ENCODE peak calls at places on chromosomes 16 and 17, in four cellular contexts. Z is DND-41, K is fibroblast of the aortic adventitia, N is cardiac fibroblast. Y is an unnamed sample.

GRCh38 chr17:27888945-27889344 is 4.2 kb downstream of the LYRM9 start:
- DNase-seq in Z (no peak), K (no peak), N (peak; percentile 35), Y (no peak)

GRCh38 chr17:12618557-12618956 is 47.1 kb upstream of the MYOCD start:
- DNase-seq in Z (no peak), K (no peak), N (no peak), Y (no peak)

GRCh38 chr16:22369221-22369811 is 5.1 kb downstream of the CDR2 start:
- DNase-seq in Z (no peak), K (peak; percentile 60), N (peak; percentile 79), Y (peak; percentile 55)

GRCh38 chr17:80794281-80795089 is 197.2 kb upstream of the CHMP6 start:
- DNase-seq in Z (no peak), K (no peak), N (no peak), Y (no peak)

GRCh38 chr17:42535400-42536047 is 517 bp upstream of the NAGLU start:
- DNase-seq in Z (no peak), K (no peak), N (no peak), Y (no peak)

GRCh38 chr16:31216116-31216469 is 842 bp downstream of the PYDC1 start:
- DNase-seq in Z (no peak), K (no peak), N (no peak), Y (no peak)

GRCh38 chr17:46978489-46979022 is 497 bp downstream of the RPRML start:
- DNase-seq in Z (no peak), K (no peak), N (no peak), Y (no peak)

GRCh38 chr16:56382901-56383355 is 42.4 kb downstream of the AMFR start:
- DNase-seq in Z (no peak), K (peak; percentile 19), N (peak; percentile 12), Y (no peak)

GRCh38 chr17:40303009-40303657 is 5.8 kb upstream of the RARA start:
- DNase-seq in Z (peak; percentile 60), K (peak; percentile 85), N (peak; percentile 84), Y (no peak)

GRCh38 chr17:44941712-44942331 is 5.8 kb downstream of the KIF18B start:
- DNase-seq in Z (no peak), K (no peak), N (no peak), Y (no peak)

GRCh38 chr17:38731526-38732294 is 1.6 kb downstream of the CISD3 start:
- DNase-seq in Z (no peak), K (no peak), N (no peak), Y (no peak)

GRCh38 chr16:64417711-64418227 is 704.1 kb downstream of the CDH11 start:
- DNase-seq in Z (no peak), K (peak; percentile 90), N (peak; percentile 84), Y (no peak)

GRCh38 chr16:27851586-27851985 is 211.9 kb downstream of the GSG1L start:
- DNase-seq in Z (no peak), K (no peak), N (no peak), Y (no peak)

GRCh38 chr17:39925282-39926134 is 1.9 kb downstream of the ORMDL3 start:
- DNase-seq in Z (peak; percentile 32), K (peak; percentile 7), N (peak; percentile 6), Y (no peak)

GRCh38 chr16:73037331-73037745 is 10.6 kb downstream of the ZFHX3 start:
- DNase-seq in Z (no peak), K (no peak), N (no peak), Y (no peak)

GRCh38 chr16:57593990-57594389 is 34.4 kb upstream of the ADGRG1 start:
- DNase-seq in Z (no peak), K (no peak), N (no peak), Y (no peak)

GRCh38 chr17:79365836-79366831 is 244.7 kb downstream of the RBFOX3 start:
- DNase-seq in Z (no peak), K (no peak), N (no peak), Y (no peak)

GRCh38 chr16:87791295-87792204 is 25.8 kb upstream of the KLHDC4 start:
- DNase-seq in Z (no peak), K (no peak), N (no peak), Y (no peak)

GRCh38 chr17:52048503-52048902 is 110.0 kb downstream of the CA10 start:
- DNase-seq in Z (no peak), K (no peak), N (no peak), Y (no peak)

GRCh38 chr17:50668025-50668837 is 33.5 kb downstream of the ABCC3 start:
- DNase-seq in Z (no peak), K (peak; percentile 35), N (peak; percentile 58), Y (no peak)

GRCh38 chr16:3484328-3485096 is 10.8 kb downstream of the C16orf90 start:
- DNase-seq in Z (no peak), K (no peak), N (no peak), Y (no peak)

GRCh38 chr17:8226536-8227237 is 16.3 kb upstream of the AURKB start:
- DNase-seq in Z (no peak), K (peak; percentile 95), N (peak; percentile 94), Y (no peak)

GRCh38 chr17:38534498-38534885 is 71.3 kb downstream of the SRCIN1 start:
- DNase-seq in Z (no peak), K (no peak), N (no peak), Y (no peak)

GRCh38 chr17:9865585-9865984 is 39.5 kb downstream of the RCVRN start:
- DNase-seq in Z (no peak), K (no peak), N (peak; percentile 41), Y (no peak)

DNA sequence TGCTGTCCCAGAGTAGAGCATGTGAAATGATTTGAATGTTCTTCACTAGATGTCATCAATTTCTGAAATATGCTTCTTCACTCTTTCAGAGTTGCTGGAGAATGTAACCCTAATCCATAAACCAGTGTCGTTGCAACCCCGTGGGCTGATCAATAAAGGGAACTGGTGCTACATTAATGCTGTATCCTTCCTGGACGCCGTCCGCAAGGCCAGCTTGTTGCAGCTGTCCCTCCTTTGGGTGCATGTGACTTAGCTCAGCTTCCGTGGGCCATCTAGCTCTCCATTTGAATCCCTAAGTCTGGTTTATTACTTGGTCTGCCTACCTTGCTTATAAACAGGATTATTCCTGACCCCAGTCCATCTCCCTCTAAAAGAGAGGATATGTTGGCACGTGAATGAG is 58.8 kb downstream of the USP10 start:
- DNase-seq in Z (no peak), K (no peak), N (no peak), Y (no peak)
- H3K4me3 ChIP-seq in Z (no peak overlapping the region), K (no peak overlapping the region), N (no peak overlapping the region), Y (no peak overlapping the region)

GRCh38 chr17:35879748-35880654 is at the start of gene CCL5:
- DNase-seq in Z (no peak), K (no peak), N (peak; percentile 38), Y (no peak)
- H3K4me3 ChIP-seq in Z (no peak within 1 kb of the TSS), K (no peak within 1 kb of the TSS), N (no peak within 1 kb of the TSS), Y (no peak within 1 kb of the TSS)

GRCh38 chr17:2954898-2955445 is 108.4 kb downstream of the OR1D5 start:
- DNase-seq in Z (no peak), K (peak; percentile 93), N (peak; percentile 92), Y (no peak)
- H3K4me3 ChIP-seq in Z (no peak overlapping the region), K (no peak overlapping the region), N (no peak overlapping the region), Y (no peak overlapping the region)

GRCh38 chr16:85382717-85383118 is 230.4 kb upstream of the GSE1 start:
- DNase-seq in Z (no peak), K (no peak), N (no peak), Y (no peak)
- H3K4me3 ChIP-seq in Z (no peak overlapping the region), K (no peak overlapping the region), N (no peak overlapping the region), Y (no peak overlapping the region)

GRCh38 chr16:10777356-10777755 is 33.7 kb downstream of the NUBP1 start:
- DNase-seq in Z (no peak), K (no peak), N (no peak), Y (no peak)

GRCh38 chr16:10780628-10781027 is 37.0 kb downstream of the NUBP1 start:
- DNase-seq in Z (no peak), K (no peak), N (no peak), Y (no peak)

GRCh38 chr16:10770907-10771306 is 27.3 kb downstream of the NUBP1 start:
- DNase-seq in Z (no peak), K (peak; percentile 7), N (peak; percentile 36), Y (peak; percentile 65)

GRCh38 chr16:10776280-10776679 is 32.6 kb downstream of the NUBP1 start:
- DNase-seq in Z (no peak), K (no peak), N (no peak), Y (no peak)
- H3K4me3 ChIP-seq in Z (no peak overlapping the region), K (no peak overlapping the region), N (no peak overlapping the region), Y (no peak overlapping the region)

GRCh38 chr17:59634632-59635561 is 15.2 kb downstream of the CLTC start:
- DNase-seq in Z (no peak), K (no peak), N (peak; percentile 39), Y (no peak)
- H3K4me3 ChIP-seq in Z (no peak overlapping the region), K (no peak overlapping the region), N (no peak overlapping the region), Y (no peak overlapping the region)